ENCODE peak calls at places on chromosomes 4 and X, in ten cellular contexts. One of them, this sample, is unnamed.

GRCh38 chrX:79161655-79162054 is 17.2 kb downstream of the GPR174 start:
- DNase-seq in upper lobe of right lung: no peak
- DNase-seq in lower leg skin: no peak
- DNase-seq in NB4: peak
- DNase-seq in BJ: no peak
- DNase-seq in A673: peak
- DNase-seq in AG09309: no peak
- DNase-seq in heart left ventricle: no peak
- DNase-seq in left ventricle myocardium inferior: no peak
- DNase-seq in choroid plexus epithelial cell: no peak
- DNase-seq in this sample: no peak

GRCh38 chr4:185640809-185641675 is 105.7 kb upstream of the PDLIM3 start:
- DNase-seq in A673: peak
- DNase-seq in left ventricle myocardium inferior: no peak
- DNase-seq in NB4: peak
- DNase-seq in heart left ventricle: no peak
- DNase-seq in lower leg skin: no peak
- DNase-seq in choroid plexus epithelial cell: peak
- DNase-seq in upper lobe of right lung: no peak
- DNase-seq in AG09309: peak
- DNase-seq in BJ: peak
- DNase-seq in this sample: peak

GRCh38 chr4:110164251-110164650 is 34.2 kb downstream of the ELOVL6 start:
- DNase-seq in choroid plexus epithelial cell: peak
- DNase-seq in NB4: no peak
- DNase-seq in BJ: no peak
- DNase-seq in upper lobe of right lung: no peak
- DNase-seq in left ventricle myocardium inferior: no peak
- DNase-seq in lower leg skin: no peak
- DNase-seq in heart left ventricle: no peak
- DNase-seq in A673: no peak
- DNase-seq in AG09309: peak
- DNase-seq in this sample: peak

GRCh38 chr4:113979157-113979972 is at the start of gene ARSJ:
- DNase-seq in NB4: no peak
- DNase-seq in lower leg skin: peak
- DNase-seq in heart left ventricle: peak
- DNase-seq in A673: peak
- DNase-seq in choroid plexus epithelial cell: peak
- DNase-seq in left ventricle myocardium inferior: peak
- DNase-seq in BJ: no peak
- DNase-seq in AG09309: peak
- DNase-seq in upper lobe of right lung: peak
- DNase-seq in this sample: peak

GRCh38 chrX:154358829-154359228 is 15.6 kb downstream of the FLNA start:
- DNase-seq in heart left ventricle: no peak
- DNase-seq in NB4: no peak
- DNase-seq in choroid plexus epithelial cell: no peak
- DNase-seq in upper lobe of right lung: no peak
- DNase-seq in A673: no peak
- DNase-seq in left ventricle myocardium inferior: no peak
- DNase-seq in BJ: no peak
- DNase-seq in lower leg skin: no peak
- DNase-seq in AG09309: no peak
- DNase-seq in this sample: no peak

GRCh38 chr4:18689308-18689915 is 667.9 kb upstream of the LCORL start:
- DNase-seq in upper lobe of right lung: no peak
- DNase-seq in lower leg skin: no peak
- DNase-seq in heart left ventricle: no peak
- DNase-seq in A673: peak
- DNase-seq in BJ: peak
- DNase-seq in choroid plexus epithelial cell: peak
- DNase-seq in NB4: peak
- DNase-seq in AG09309: peak
- DNase-seq in left ventricle myocardium inferior: no peak
- DNase-seq in this sample: peak

GRCh38 chr4:24091632-24092240 is 201.9 kb upstream of the PPARGC1A start:
- DNase-seq in upper lobe of right lung: no peak
- DNase-seq in heart left ventricle: no peak
- DNase-seq in NB4: no peak
- DNase-seq in lower leg skin: no peak
- DNase-seq in AG09309: no peak
- DNase-seq in choroid plexus epithelial cell: peak
- DNase-seq in left ventricle myocardium inferior: no peak
- DNase-seq in BJ: no peak
- DNase-seq in A673: no peak
- DNase-seq in this sample: peak

GRCh38 chrX:15903186-15903681 is 48.6 kb upstream of the AP1S2 start:
- DNase-seq in upper lobe of right lung: no peak
- DNase-seq in choroid plexus epithelial cell: no peak
- DNase-seq in NB4: peak
- DNase-seq in lower leg skin: no peak
- DNase-seq in A673: no peak
- DNase-seq in AG09309: no peak
- DNase-seq in heart left ventricle: no peak
- DNase-seq in left ventricle myocardium inferior: no peak
- DNase-seq in BJ: no peak
- DNase-seq in this sample: no peak

GRCh38 chr4:87498446-87498900 is 30.7 kb downstream of the SPARCL1 start:
- DNase-seq in lower leg skin: no peak
- DNase-seq in upper lobe of right lung: no peak
- DNase-seq in AG09309: peak
- DNase-seq in left ventricle myocardium inferior: no peak
- DNase-seq in BJ: peak
- DNase-seq in heart left ventricle: no peak
- DNase-seq in A673: no peak
- DNase-seq in choroid plexus epithelial cell: no peak
- DNase-seq in NB4: no peak
- DNase-seq in this sample: no peak
- H3K4me3 ChIP-seq in lower leg skin: no peak
- H3K4me3 ChIP-seq in upper lobe of right lung: peak
- H3K4me3 ChIP-seq in AG09309: peak
- H3K4me3 ChIP-seq in left ventricle myocardium inferior: peak
- H3K4me3 ChIP-seq in BJ: peak
- H3K4me3 ChIP-seq in heart left ventricle: no peak
- H3K4me3 ChIP-seq in A673: no peak
- H3K4me3 ChIP-seq in choroid plexus epithelial cell: no peak
- H3K4me3 ChIP-seq in NB4: no peak
- H3K4me3 ChIP-seq in this sample: no peak

DNA sequence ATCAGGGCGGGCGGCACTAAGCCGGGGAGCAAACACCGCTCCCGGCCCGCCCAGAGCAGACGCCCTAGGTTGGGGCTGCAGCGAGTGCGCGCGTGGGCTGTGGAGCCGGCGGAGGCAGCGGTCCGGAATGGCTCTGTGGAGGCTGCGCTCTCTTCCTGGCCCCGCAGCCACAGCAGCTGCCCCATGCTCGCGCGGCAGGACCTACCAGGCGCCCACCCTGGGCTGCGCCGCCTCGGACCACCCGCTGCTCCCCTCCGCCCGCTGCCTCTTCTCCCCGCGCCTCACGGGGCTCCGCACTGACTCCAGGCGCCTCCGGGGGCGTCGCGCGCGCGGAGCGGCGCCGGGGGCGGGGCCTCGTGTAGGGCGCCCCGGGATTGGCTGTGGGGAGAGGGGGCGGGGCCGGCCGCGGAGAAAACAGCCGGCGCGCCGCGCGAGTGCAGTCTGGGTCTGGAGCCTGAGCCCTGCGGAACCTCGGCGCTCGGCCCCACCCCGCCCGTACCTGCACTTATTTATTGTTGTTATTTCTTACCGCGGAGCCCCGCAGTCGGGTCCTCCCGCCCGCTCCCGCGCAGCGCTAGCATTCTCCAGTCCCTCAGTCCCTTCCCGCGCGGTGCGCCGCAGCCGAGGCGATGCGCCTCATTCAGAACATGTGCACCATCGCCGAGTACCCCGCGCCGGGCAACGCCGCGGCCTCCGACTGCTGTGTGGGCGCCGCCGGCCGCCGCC is at the start of gene RASL11B:
- DNase-seq in A673: peak
- DNase-seq in left ventricle myocardium inferior: peak
- DNase-seq in lower leg skin: peak
- DNase-seq in BJ: no peak
- DNase-seq in NB4: peak
- DNase-seq in AG09309: no peak
- DNase-seq in choroid plexus epithelial cell: peak
- DNase-seq in heart left ventricle: peak
- DNase-seq in upper lobe of right lung: peak
- DNase-seq in this sample: peak
- TF ChIP-seq CTCF in A673: no peak
- TF ChIP-seq CTCF in left ventricle myocardium inferior: peak
- TF ChIP-seq CTCF in lower leg skin: no peak
- TF ChIP-seq CTCF in BJ: peak
- TF ChIP-seq CTCF in NB4: no peak
- TF ChIP-seq CTCF in AG09309: no peak
- TF ChIP-seq CTCF in choroid plexus epithelial cell: no peak
- TF ChIP-seq CTCF in heart left ventricle: no peak
- TF ChIP-seq CTCF in upper lobe of right lung: peak
- TF ChIP-seq CTCF in this sample: no peak

GRCh38 chrX:23900220-23900797 is 7.4 kb downstream of the APOO start:
- DNase-seq in BJ: no peak
- DNase-seq in NB4: peak
- DNase-seq in choroid plexus epithelial cell: no peak
- DNase-seq in heart left ventricle: no peak
- DNase-seq in lower leg skin: no peak
- DNase-seq in A673: no peak
- DNase-seq in left ventricle myocardium inferior: no peak
- DNase-seq in upper lobe of right lung: no peak
- DNase-seq in AG09309: no peak
- DNase-seq in this sample: no peak

GRCh38 chrX:23901065-23901464 is 6.7 kb downstream of the APOO start:
- DNase-seq in left ventricle myocardium inferior: no peak
- DNase-seq in heart left ventricle: no peak
- DNase-seq in NB4: peak
- DNase-seq in AG09309: no peak
- DNase-seq in upper lobe of right lung: no peak
- DNase-seq in lower leg skin: no peak
- DNase-seq in A673: no peak
- DNase-seq in choroid plexus epithelial cell: peak
- DNase-seq in BJ: no peak
- DNase-seq in this sample: peak

GRCh38 chrX:23901805-23902204 is 5.9 kb downstream of the APOO start:
- DNase-seq in left ventricle myocardium inferior: no peak
- DNase-seq in AG09309: no peak
- DNase-seq in upper lobe of right lung: no peak
- DNase-seq in NB4: peak
- DNase-seq in choroid plexus epithelial cell: peak
- DNase-seq in BJ: no peak
- DNase-seq in heart left ventricle: no peak
- DNase-seq in lower leg skin: no peak
- DNase-seq in A673: peak
- DNase-seq in this sample: peak

GRCh38 chrX:23904096-23904495 is 3.6 kb downstream of the APOO start:
- DNase-seq in lower leg skin: no peak
- DNase-seq in NB4: no peak
- DNase-seq in A673: peak
- DNase-seq in left ventricle myocardium inferior: no peak
- DNase-seq in BJ: no peak
- DNase-seq in choroid plexus epithelial cell: peak
- DNase-seq in upper lobe of right lung: no peak
- DNase-seq in AG09309: no peak
- DNase-seq in heart left ventricle: no peak
- DNase-seq in this sample: peak

GRCh38 chrX:23902419-23902818 is 5.3 kb downstream of the APOO start:
- DNase-seq in upper lobe of right lung: no peak
- DNase-seq in BJ: no peak
- DNase-seq in A673: peak
- DNase-seq in NB4: peak
- DNase-seq in heart left ventricle: no peak
- DNase-seq in AG09309: no peak
- DNase-seq in lower leg skin: no peak
- DNase-seq in left ventricle myocardium inferior: no peak
- DNase-seq in choroid plexus epithelial cell: peak
- DNase-seq in this sample: peak
- H3K4me3 ChIP-seq in upper lobe of right lung: peak
- H3K4me3 ChIP-seq in BJ: no peak
- H3K4me3 ChIP-seq in A673: peak
- H3K4me3 ChIP-seq in NB4: no peak
- H3K4me3 ChIP-seq in heart left ventricle: no peak
- H3K4me3 ChIP-seq in AG09309: no peak
- H3K4me3 ChIP-seq in lower leg skin: no peak
- H3K4me3 ChIP-seq in left ventricle myocardium inferior: peak
- H3K4me3 ChIP-seq in choroid plexus epithelial cell: no peak
- H3K4me3 ChIP-seq in this sample: no peak

GRCh38 chrX:152869972-152870371 is 27.9 kb upstream of the ZNF185 start:
- DNase-seq in NB4: no peak
- DNase-seq in choroid plexus epithelial cell: no peak
- DNase-seq in AG09309: no peak
- DNase-seq in BJ: no peak
- DNase-seq in left ventricle myocardium inferior: no peak
- DNase-seq in heart left ventricle: no peak
- DNase-seq in A673: no peak
- DNase-seq in lower leg skin: no peak
- DNase-seq in upper lobe of right lung: no peak
- DNase-seq in this sample: no peak

GRCh38 chrX:152876931-152877840 is 20.7 kb upstream of the ZNF185 start:
- DNase-seq in A673: no peak
- DNase-seq in BJ: no peak
- DNase-seq in left ventricle myocardium inferior: no peak
- DNase-seq in AG09309: no peak
- DNase-seq in upper lobe of right lung: no peak
- DNase-seq in choroid plexus epithelial cell: no peak
- DNase-seq in heart left ventricle: no peak
- DNase-seq in lower leg skin: peak
- DNase-seq in NB4: no peak
- DNase-seq in this sample: no peak

GRCh38 chrX:152872522-152872921 is 25.3 kb upstream of the ZNF185 start:
- DNase-seq in upper lobe of right lung: no peak
- DNase-seq in lower leg skin: no peak
- DNase-seq in left ventricle myocardium inferior: no peak
- DNase-seq in BJ: no peak
- DNase-seq in A673: no peak
- DNase-seq in NB4: no peak
- DNase-seq in AG09309: no peak
- DNase-seq in heart left ventricle: no peak
- DNase-seq in choroid plexus epithelial cell: no peak
- DNase-seq in this sample: no peak

GRCh38 chrX:152871260-152871659 is 26.6 kb upstream of the ZNF185 start:
- DNase-seq in choroid plexus epithelial cell: no peak
- DNase-seq in left ventricle myocardium inferior: no peak
- DNase-seq in NB4: no peak
- DNase-seq in upper lobe of right lung: no peak
- DNase-seq in BJ: no peak
- DNase-seq in A673: no peak
- DNase-seq in heart left ventricle: no peak
- DNase-seq in lower leg skin: no peak
- DNase-seq in AG09309: no peak
- DNase-seq in this sample: no peak

DNA sequence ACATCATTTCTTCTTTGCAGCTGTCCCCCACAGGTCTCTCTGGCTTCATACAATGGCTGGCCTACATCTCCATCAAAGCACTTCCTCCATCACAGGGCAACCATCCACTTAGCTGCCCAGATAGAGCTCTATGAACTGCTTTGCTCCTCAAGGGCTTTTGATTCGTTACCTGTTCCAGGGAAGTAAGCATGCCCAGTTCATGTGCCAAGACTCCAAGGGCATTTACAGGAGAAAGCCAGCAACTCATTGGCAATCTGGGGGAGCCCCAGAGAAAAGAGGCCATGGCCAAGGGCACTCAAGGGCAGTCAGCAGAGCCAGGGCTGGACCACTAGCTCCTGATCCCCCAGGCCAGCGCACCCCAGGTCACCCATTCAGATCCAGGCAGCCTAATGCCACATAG is 24.5 kb upstream of the ZNF185 start:
- DNase-seq in upper lobe of right lung: no peak
- DNase-seq in heart left ventricle: no peak
- DNase-seq in choroid plexus epithelial cell: no peak
- DNase-seq in BJ: no peak
- DNase-seq in left ventricle myocardium inferior: no peak
- DNase-seq in NB4: no peak
- DNase-seq in AG09309: no peak
- DNase-seq in lower leg skin: no peak
- DNase-seq in A673: no peak
- DNase-seq in this sample: no peak
- TF ChIP-seq CTCF in upper lobe of right lung: no peak
- TF ChIP-seq CTCF in heart left ventricle: no peak
- TF ChIP-seq CTCF in choroid plexus epithelial cell: no peak
- TF ChIP-seq CTCF in BJ: no peak
- TF ChIP-seq CTCF in left ventricle myocardium inferior: no peak
- TF ChIP-seq CTCF in NB4: no peak
- TF ChIP-seq CTCF in AG09309: no peak
- TF ChIP-seq CTCF in lower leg skin: no peak
- TF ChIP-seq CTCF in A673: no peak
- TF ChIP-seq CTCF in this sample: no peak

This sample was measured in fibroblast of pulmonary artery.